ENCODE peak calls at places on chromosome 20, in seven cellular contexts. One of them, this sample, is unnamed. For H3K4me1, the result is how much of the 10 kb centered on the place peaks cover.

GRCh38 chr20:23721962-23722361 is 28.8 kb downstream of the CST1 start:
- DNase-seq in tibial artery: no peak
- DNase-seq in GM23338: no peak
- DNase-seq in HCT116: no peak
- DNase-seq in testis: peak
- DNase-seq in transverse colon: no peak
- DNase-seq in neural progenitor cell: no peak
- DNase-seq in this sample: no peak

GRCh38 chr20:8388707-8389106 is 256.6 kb downstream of the PLCB1 start:
- DNase-seq in tibial artery: no peak
- DNase-seq in GM23338: no peak
- DNase-seq in HCT116: no peak
- DNase-seq in testis: no peak
- DNase-seq in transverse colon: no peak
- DNase-seq in neural progenitor cell: no peak
- DNase-seq in this sample: no peak

GRCh38 chr20:60327971-60328660 is 369.9 kb downstream of the CDH26 start:
- DNase-seq in tibial artery: no peak
- DNase-seq in GM23338: no peak
- DNase-seq in HCT116: no peak
- DNase-seq in testis: no peak
- DNase-seq in transverse colon: no peak
- DNase-seq in neural progenitor cell: no peak
- DNase-seq in this sample: no peak

GRCh38 chr20:23139524-23139923 is 53.4 kb upstream of the CD93 start:
- DNase-seq in tibial artery: peak
- DNase-seq in GM23338: no peak
- DNase-seq in HCT116: no peak
- DNase-seq in testis: no peak
- DNase-seq in transverse colon: no peak
- DNase-seq in neural progenitor cell: no peak
- DNase-seq in this sample: no peak

GRCh38 chr20:6582449-6582848 is 185.0 kb upstream of the BMP2 start:
- DNase-seq in tibial artery: no peak
- DNase-seq in GM23338: no peak
- DNase-seq in HCT116: no peak
- DNase-seq in testis: no peak
- DNase-seq in transverse colon: no peak
- DNase-seq in neural progenitor cell: no peak
- DNase-seq in this sample: no peak

GRCh38 chr20:34180460-34181108 is 60.6 kb upstream of the ASIP start:
- DNase-seq in tibial artery: no peak
- DNase-seq in GM23338: peak
- DNase-seq in HCT116: no peak
- DNase-seq in testis: no peak
- DNase-seq in transverse colon: no peak
- DNase-seq in neural progenitor cell: no peak
- DNase-seq in this sample: no peak

GRCh38 chr20:41176711-41177552 is 39.6 kb downstream of the PLCG1 start:
- DNase-seq in tibial artery: peak
- DNase-seq in GM23338: no peak
- DNase-seq in HCT116: no peak
- DNase-seq in testis: peak
- DNase-seq in transverse colon: no peak
- DNase-seq in neural progenitor cell: no peak
- DNase-seq in this sample: no peak

GRCh38 chr20:36314734-36315544 is 8.8 kb downstream of the DLGAP4 start:
- DNase-seq in tibial artery: peak
- DNase-seq in GM23338: no peak
- DNase-seq in HCT116: no peak
- DNase-seq in testis: no peak
- DNase-seq in transverse colon: no peak
- DNase-seq in neural progenitor cell: no peak
- DNase-seq in this sample: peak

GRCh38 chr20:49045440-49046086 is 549 bp upstream of the CSE1L start:
- DNase-seq in tibial artery: peak
- DNase-seq in GM23338: peak
- DNase-seq in HCT116: no peak
- DNase-seq in testis: no peak
- DNase-seq in transverse colon: peak
- DNase-seq in neural progenitor cell: no peak
- DNase-seq in this sample: peak

GRCh38 chr20:24916412-24916811 is 32.7 kb upstream of the CST7 start:
- DNase-seq in tibial artery: no peak
- DNase-seq in GM23338: no peak
- DNase-seq in HCT116: no peak
- DNase-seq in testis: no peak
- DNase-seq in transverse colon: no peak
- DNase-seq in neural progenitor cell: no peak
- DNase-seq in this sample: no peak

GRCh38 chr20:584375-585301 is 25.5 kb downstream of the TCF15 start:
- DNase-seq in tibial artery: no peak
- DNase-seq in GM23338: peak
- DNase-seq in HCT116: peak
- DNase-seq in testis: no peak
- DNase-seq in transverse colon: no peak
- DNase-seq in neural progenitor cell: no peak
- DNase-seq in this sample: no peak

GRCh38 chr20:354298-354977 is 7.5 kb downstream of the NRSN2 start:
- DNase-seq in tibial artery: peak
- DNase-seq in GM23338: peak
- DNase-seq in HCT116: peak
- DNase-seq in testis: peak
- DNase-seq in transverse colon: peak
- DNase-seq in neural progenitor cell: peak
- DNase-seq in this sample: peak

GRCh38 chr20:43667341-43668132 is 623 bp downstream of the MYBL2 start:
- DNase-seq in tibial artery: no peak
- DNase-seq in GM23338: peak
- DNase-seq in HCT116: no peak
- DNase-seq in testis: no peak
- DNase-seq in transverse colon: no peak
- DNase-seq in neural progenitor cell: peak
- DNase-seq in this sample: peak

GRCh38 chr20:49187330-49188100 is 619 bp downstream of the STAU1 start:
- DNase-seq in tibial artery: no peak
- DNase-seq in GM23338: peak
- DNase-seq in HCT116: no peak
- DNase-seq in testis: peak
- DNase-seq in transverse colon: peak
- DNase-seq in neural progenitor cell: peak
- DNase-seq in this sample: peak

GRCh38 chr20:5402903-5403531 is 86.3 kb upstream of the PROKR2 start:
- DNase-seq in tibial artery: no peak
- DNase-seq in GM23338: peak
- DNase-seq in HCT116: no peak
- DNase-seq in testis: peak
- DNase-seq in transverse colon: peak
- DNase-seq in neural progenitor cell: peak
- DNase-seq in this sample: no peak

GRCh38 chr20:57325632-57326356 is 3.8 kb upstream of the SPO11 start:
- DNase-seq in tibial artery: no peak
- DNase-seq in GM23338: no peak
- DNase-seq in HCT116: no peak
- DNase-seq in testis: no peak
- DNase-seq in transverse colon: no peak
- DNase-seq in neural progenitor cell: no peak
- DNase-seq in this sample: no peak

GRCh38 chr20:31676534-31677030 is 38.9 kb downstream of the COX4I2 start:
- DNase-seq in tibial artery: no peak
- DNase-seq in GM23338: no peak
- DNase-seq in HCT116: no peak
- DNase-seq in testis: no peak
- DNase-seq in transverse colon: no peak
- DNase-seq in neural progenitor cell: no peak
- DNase-seq in this sample: no peak
- H3K4me1 ChIP-seq in tibial artery: under half
- H3K4me1 ChIP-seq in GM23338: under half
- H3K4me1 ChIP-seq in HCT116: half or more
- H3K4me1 ChIP-seq in testis: half or more
- H3K4me1 ChIP-seq in transverse colon: under half
- H3K4me1 ChIP-seq in neural progenitor cell: under half
- H3K4me1 ChIP-seq in this sample: under half

GRCh38 chr20:10864076-10864672 is 190.4 kb upstream of the JAG1 start:
- DNase-seq in tibial artery: no peak
- DNase-seq in GM23338: peak
- DNase-seq in HCT116: peak
- DNase-seq in testis: peak
- DNase-seq in transverse colon: peak
- DNase-seq in neural progenitor cell: no peak
- DNase-seq in this sample: no peak
- H3K4me3 ChIP-seq in tibial artery: no peak
- H3K4me3 ChIP-seq in GM23338: no peak
- H3K4me3 ChIP-seq in HCT116: peak
- H3K4me3 ChIP-seq in testis: no peak
- H3K4me3 ChIP-seq in transverse colon: no peak
- H3K4me3 ChIP-seq in neural progenitor cell: no peak
- H3K4me3 ChIP-seq in this sample: peak

GRCh38 chr20:46317685-46318177 is 9.4 kb upstream of the CDH22 start:
- DNase-seq in tibial artery: no peak
- DNase-seq in GM23338: no peak
- DNase-seq in HCT116: no peak
- DNase-seq in testis: no peak
- DNase-seq in transverse colon: no peak
- DNase-seq in neural progenitor cell: no peak
- DNase-seq in this sample: no peak
- TF ChIP-seq CTCF in tibial artery: no peak
- TF ChIP-seq CTCF in GM23338: no peak
- TF ChIP-seq CTCF in HCT116: no peak
- TF ChIP-seq CTCF in testis: no peak
- TF ChIP-seq CTCF in transverse colon: no peak
- TF ChIP-seq CTCF in neural progenitor cell: no peak
- TF ChIP-seq CTCF in this sample: no peak

GRCh38 chr20:50911716-50912115 is 19.5 kb downstream of the ADNP start:
- DNase-seq in tibial artery: no peak
- DNase-seq in GM23338: no peak
- DNase-seq in HCT116: no peak
- DNase-seq in testis: no peak
- DNase-seq in transverse colon: no peak
- DNase-seq in neural progenitor cell: no peak
- DNase-seq in this sample: no peak
- H3K4me1 ChIP-seq in tibial artery: under half
- H3K4me1 ChIP-seq in GM23338: half or more
- H3K4me1 ChIP-seq in HCT116: under half
- H3K4me1 ChIP-seq in testis: under half
- H3K4me1 ChIP-seq in transverse colon: under half
- H3K4me1 ChIP-seq in neural progenitor cell: under half
- H3K4me1 ChIP-seq in this sample: under half

GRCh38 chr20:63487781-63488241 is 11.1 kb downstream of the EEF1A2 start:
- DNase-seq in tibial artery: no peak
- DNase-seq in GM23338: no peak
- DNase-seq in HCT116: no peak
- DNase-seq in testis: no peak
- DNase-seq in transverse colon: no peak
- DNase-seq in neural progenitor cell: no peak
- DNase-seq in this sample: no peak
- H3K4me3 ChIP-seq in tibial artery: no peak
- H3K4me3 ChIP-seq in GM23338: peak
- H3K4me3 ChIP-seq in HCT116: no peak
- H3K4me3 ChIP-seq in testis: no peak
- H3K4me3 ChIP-seq in transverse colon: no peak
- H3K4me3 ChIP-seq in neural progenitor cell: peak
- H3K4me3 ChIP-seq in this sample: no peak

DNA sequence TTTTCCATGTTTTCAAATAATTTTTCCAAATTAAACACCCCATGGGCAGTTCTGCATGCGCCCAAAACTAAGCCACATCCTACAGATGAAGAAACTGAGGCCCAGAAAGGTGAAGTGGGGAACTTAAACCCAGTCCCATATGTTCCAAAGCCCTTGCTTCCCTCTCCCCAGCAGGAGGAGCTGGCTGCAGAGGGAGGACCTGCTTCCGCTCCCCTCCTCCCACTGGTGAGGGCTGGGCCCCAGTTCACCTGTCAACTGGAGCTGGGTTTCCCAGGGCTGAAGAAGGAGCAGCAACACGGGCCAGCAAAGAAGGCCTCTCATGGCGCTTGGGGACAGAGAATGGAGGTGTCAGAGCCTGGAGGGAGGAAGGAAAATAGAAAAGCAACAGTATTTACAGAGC is 1.4 kb upstream of the RBPJL start:
- DNase-seq in tibial artery: peak
- DNase-seq in GM23338: peak
- DNase-seq in HCT116: no peak
- DNase-seq in testis: no peak
- DNase-seq in transverse colon: no peak
- DNase-seq in neural progenitor cell: no peak
- DNase-seq in this sample: no peak
- TF ChIP-seq CTCF in tibial artery: no peak
- TF ChIP-seq CTCF in GM23338: peak
- TF ChIP-seq CTCF in HCT116: no peak
- TF ChIP-seq CTCF in testis: no peak
- TF ChIP-seq CTCF in transverse colon: no peak
- TF ChIP-seq CTCF in neural progenitor cell: no peak
- TF ChIP-seq CTCF in this sample: no peak

DNA sequence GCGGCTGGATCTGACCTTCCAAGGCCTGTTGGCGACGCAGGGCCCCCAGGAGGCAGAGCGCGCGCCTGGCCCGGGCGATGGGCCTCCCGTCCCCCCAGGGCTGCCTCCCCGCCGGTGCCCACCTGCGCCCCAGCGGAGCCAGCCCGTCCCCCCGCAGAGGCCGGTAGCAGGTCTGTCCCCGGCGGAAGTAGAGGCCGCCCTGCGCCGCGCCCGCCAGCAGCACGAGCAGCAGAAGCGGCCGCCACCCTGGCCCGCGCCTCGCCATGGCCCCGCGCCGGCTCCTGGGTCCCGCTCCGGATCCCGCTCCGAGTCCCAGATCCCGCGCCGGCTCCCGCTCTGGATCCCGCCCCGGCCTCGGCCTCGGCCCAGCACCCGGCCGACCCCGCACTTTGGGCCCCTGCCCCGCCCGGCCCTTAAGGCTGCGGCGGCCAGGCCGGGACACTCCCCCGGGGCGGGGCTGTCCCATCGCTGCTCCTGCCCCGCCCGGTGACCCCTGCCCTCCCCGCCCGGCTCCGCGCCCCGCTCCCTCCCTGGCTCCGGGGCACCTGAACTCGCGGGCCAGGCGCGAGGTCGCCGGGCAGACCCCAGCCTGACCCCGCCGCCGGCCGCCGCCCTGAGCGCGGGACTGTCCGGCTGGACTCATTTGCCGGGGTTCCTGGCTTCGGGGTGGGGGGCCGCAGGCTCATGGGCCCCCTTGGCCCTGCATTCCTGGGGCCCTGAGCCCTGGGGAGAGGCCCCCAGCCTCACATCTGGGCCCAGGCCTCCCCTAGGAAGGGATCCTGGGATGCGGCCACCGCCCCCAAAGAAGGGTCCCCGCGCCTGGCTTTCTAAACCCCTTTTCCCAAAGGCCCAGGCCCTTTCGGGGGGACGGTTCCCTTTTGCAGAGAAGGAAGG is at the start of gene CTSZ:
- DNase-seq in tibial artery: peak
- DNase-seq in GM23338: peak
- DNase-seq in HCT116: no peak
- DNase-seq in testis: no peak
- DNase-seq in transverse colon: peak
- DNase-seq in neural progenitor cell: peak
- DNase-seq in this sample: peak
- H3K4me1 ChIP-seq in tibial artery: under half
- H3K4me1 ChIP-seq in GM23338: under half
- H3K4me1 ChIP-seq in HCT116: under half
- H3K4me1 ChIP-seq in testis: under half
- H3K4me1 ChIP-seq in transverse colon: under half
- H3K4me1 ChIP-seq in neural progenitor cell: under half
- H3K4me1 ChIP-seq in this sample: under half

This sample was measured in Peyer's patch.